ENCODE peak calls at places on chromosome 18, in four cellular contexts. T, Q, X and Y are unnamed samples.
A peak's percentile ranks its signal among the peaks of the same experiment; 100 is the strongest.

GRCh38 chr18:26017929-26018328 is 72.5 kb downstream of the SS18 start:
- DNase-seq in Q (no peak), X (no peak), T (no peak), Y (no peak)

GRCh38 chr18:11279461-11279860 is 130.1 kb upstream of the PIEZO2 start:
- DNase-seq in T (no peak), Q (no peak), X (no peak), Y (no peak)

GRCh38 chr18:74994502-74995403 is 214.2 kb downstream of the PTGR3 start:
- DNase-seq in Q (peak; percentile 36), T (peak; percentile 71), X (peak; percentile 52), Y (no peak)

GRCh38 chr18:46458472-46458871 is 198.5 kb downstream of the LOXHD1 start:
- DNase-seq in T (peak; percentile 50), Q (no peak), X (no peak), Y (no peak)

GRCh38 chr18:66682855-66683322 is 79.0 kb upstream of the CDH19 start:
- DNase-seq in Q (no peak), X (no peak), T (peak; percentile 19), Y (peak; percentile 14)

GRCh38 chr18:69559604-69560003 is 158.9 kb downstream of the DOK6 start:
- DNase-seq in T (peak; percentile 39), X (no peak), Q (no peak), Y (peak; percentile 60)

GRCh38 chr18:37570336-37570930 is 4.8 kb upstream of the CELF4 start:
- DNase-seq in Q (no peak), T (peak; percentile 61), X (no peak), Y (peak; percentile 56)

GRCh38 chr18:24876266-24876665 is 415.8 kb downstream of the HRH4 start:
- DNase-seq in Q (no peak), T (no peak), X (no peak), Y (no peak)

GRCh38 chr18:77223221-77223639 is 26.4 kb upstream of the GALR1 start:
- DNase-seq in X (no peak), Q (no peak), T (no peak), Y (no peak)

GRCh38 chr18:75207298-75208054 is 1.5 kb downstream of the PTGR3 start:
- DNase-seq in T (peak; percentile 11), Q (no peak), X (no peak), Y (peak; percentile 27)

GRCh38 chr18:61756244-61756643 is 136.6 kb downstream of the RNF152 start:
- DNase-seq in T (no peak), Q (no peak), X (no peak), Y (no peak)

GRCh38 chr18:25896178-25896780 is 194.1 kb downstream of the SS18 start:
- DNase-seq in T (peak; percentile 58), X (no peak), Q (no peak), Y (peak; percentile 70)

GRCh38 chr18:46632401-46633089 is 24.5 kb downstream of the LOXHD1 start:
- DNase-seq in T (no peak), X (no peak), Q (no peak), Y (no peak)

GRCh38 chr18:9215221-9215933 is 78.8 kb downstream of the ANKRD12 start:
- DNase-seq in X (no peak), Q (no peak), T (no peak), Y (no peak)

GRCh38 chr18:60147326-60147725 is 225.2 kb downstream of the MC4R start:
- DNase-seq in X (no peak), T (no peak), Q (no peak), Y (no peak)

GRCh38 chr18:45687617-45688016 is 36.4 kb upstream of the SLC14A1 start:
- DNase-seq in Q (no peak), X (peak; percentile 59), T (no peak), Y (no peak)

GRCh38 chr18:5142859-5143258 is 54.2 kb downstream of the AKAIN1 start:
- DNase-seq in T (no peak), X (no peak), Q (no peak), Y (no peak)

GRCh38 chr18:427005-427404 is 73.5 kb downstream of the COLEC12 start:
- DNase-seq in T (no peak), Q (no peak), X (no peak), Y (no peak)

GRCh38 chr18:79684787-79685186 is 5.2 kb downstream of the CTDP1 start:
- DNase-seq in X (no peak), Q (no peak), T (peak; percentile 25), Y (no peak)

GRCh38 chr18:60060578-60060977 is 160.8 kb downstream of the PMAIP1 start:
- DNase-seq in Q (no peak), T (no peak), X (no peak), Y (no peak)

GRCh38 chr18:46732201-46732600 is 24.7 kb downstream of the ST8SIA5 start:
- DNase-seq in T (no peak), X (no peak), Q (no peak), Y (no peak)

GRCh38 chr18:49161627-49162026 is 210.9 kb upstream of the SMAD7 start:
- DNase-seq in X (no peak), Q (no peak), T (no peak), Y (no peak)
- H3K4me3 ChIP-seq in X (no peak overlapping the region), Q (no peak overlapping the region), T (no peak overlapping the region), Y (no peak overlapping the region)

GRCh38 chr18:27121108-27121507 is 64.0 kb downstream of the CHST9 start:
- DNase-seq in X (no peak), Q (no peak), T (peak; percentile 50), Y (no peak)
- H3K4me1 ChIP-seq in X (no peaks in the 10 kb centered on the region), Q (no peaks in the 10 kb centered on the region), T (peaks cover 4% of the 10 kb centered on the region), Y (peaks cover 13% of the 10 kb centered on the region)

DNA sequence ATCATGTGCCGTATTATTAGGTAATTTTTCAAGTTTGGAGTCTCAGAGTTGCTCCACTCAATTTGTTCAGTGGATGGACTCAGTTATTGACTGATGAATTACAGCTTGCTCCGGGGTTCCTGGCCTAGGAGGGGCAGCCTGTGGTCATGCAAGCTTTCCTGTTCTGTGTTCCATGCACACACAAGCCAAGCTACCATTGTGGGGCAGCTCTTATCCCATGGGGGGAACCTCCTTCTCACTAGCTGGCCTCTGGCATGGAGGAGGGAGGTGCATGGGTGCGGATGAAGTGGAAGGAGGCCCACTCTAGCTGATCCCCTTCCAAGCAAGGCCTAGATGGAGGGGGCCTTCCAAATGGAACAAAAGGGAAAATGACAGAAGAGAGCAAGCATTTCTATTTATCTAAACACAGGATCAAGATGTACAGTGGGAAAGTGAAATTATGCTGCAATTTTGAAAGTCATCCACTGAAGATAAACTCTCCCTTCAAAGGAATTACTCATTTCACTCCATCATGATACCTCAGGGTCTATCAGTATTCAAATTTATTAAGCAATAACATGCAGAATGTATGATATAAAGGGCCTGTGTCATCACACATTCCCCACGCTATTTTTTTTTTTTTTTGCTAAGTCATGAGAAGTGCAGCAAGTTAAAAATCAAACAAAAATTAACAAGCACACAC is 202.7 kb upstream of the SMAD2 start:
- DNase-seq in Q (no peak), X (no peak), T (no peak), Y (no peak)
- H3K4me3 ChIP-seq in Q (no peak overlapping the region), X (no peak overlapping the region), T (no peak overlapping the region), Y (no peak overlapping the region)

DNA sequence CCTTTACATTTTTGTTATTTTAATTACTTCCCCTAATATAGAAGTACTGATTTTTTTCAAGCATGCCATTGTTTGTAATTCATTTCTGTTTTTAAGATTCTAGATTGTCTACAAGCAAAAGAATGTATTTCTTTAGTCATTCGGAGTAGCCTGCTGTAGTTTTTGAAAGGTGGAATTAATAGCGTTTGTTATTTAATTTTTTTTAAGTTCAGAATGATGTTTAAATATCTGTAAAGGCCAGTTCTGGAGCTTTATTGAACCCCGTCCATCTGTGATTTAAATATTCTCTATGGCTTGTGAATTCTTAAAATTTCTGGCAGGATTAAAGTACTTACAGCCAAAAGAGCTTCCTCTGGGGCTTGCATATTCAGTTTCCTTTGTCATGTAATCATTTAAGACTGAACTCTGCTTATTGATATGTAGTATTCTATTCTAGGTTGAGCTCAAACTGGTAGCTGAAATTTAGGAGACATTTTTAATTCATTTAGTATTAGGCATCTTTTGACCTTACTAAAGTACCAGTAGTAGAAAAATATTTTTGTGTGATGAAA is 5.2 kb downstream of the TGIF1 start:
- DNase-seq in X (no peak), Q (no peak), T (no peak), Y (peak; percentile 29)
- H3K4me1 ChIP-seq in X (peaks cover 11% of the 10 kb centered on the region), Q (no peaks in the 10 kb centered on the region), T (peaks cover 11% of the 10 kb centered on the region), Y (peaks cover 42% of the 10 kb centered on the region)

DNA sequence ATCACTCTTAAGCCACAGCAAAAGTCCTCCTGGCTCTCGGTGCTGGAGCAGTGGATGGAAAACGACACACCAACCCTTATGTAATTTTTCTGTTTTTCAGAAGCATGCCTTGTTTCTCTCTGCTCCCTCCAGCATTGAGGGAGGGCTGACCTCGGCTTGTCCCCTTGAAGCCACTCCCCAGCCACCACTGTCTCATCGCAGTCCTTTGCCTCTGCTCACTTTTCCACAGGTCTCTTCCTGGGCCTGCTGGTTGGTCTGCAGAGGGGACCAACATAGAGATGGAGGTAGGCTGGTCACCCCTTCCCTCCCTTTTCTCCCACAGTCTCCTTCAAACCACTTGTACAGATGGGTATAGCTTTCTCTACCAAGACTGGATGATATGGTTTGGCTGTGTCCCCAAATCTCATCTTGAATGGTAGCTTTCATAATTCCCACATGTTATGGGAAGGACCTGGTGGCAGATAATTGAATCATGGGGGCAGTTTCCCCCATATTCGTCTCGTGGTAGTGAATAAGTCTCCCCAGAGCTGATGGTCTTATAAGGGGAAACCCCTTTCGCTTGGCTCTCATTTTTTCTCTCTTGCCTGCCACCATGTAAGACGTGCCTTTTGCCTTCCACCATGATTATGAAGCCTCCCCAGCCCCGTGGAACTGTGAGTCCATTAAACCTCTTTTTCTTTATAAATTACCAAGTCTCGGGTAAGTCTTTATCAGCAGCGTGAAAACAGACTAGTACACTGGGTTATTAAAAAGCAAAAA is 14.3 kb upstream of the RIOK3 start:
- DNase-seq in T (no peak), Q (no peak), X (no peak), Y (no peak)
- H3K4me3 ChIP-seq in T (no peak overlapping the region), Q (peak overlapping the region; percentile 74), X (no peak overlapping the region), Y (no peak overlapping the region)